ENCODE peak calls at places on chromosomes 12 and 14, in ten cellular contexts. P is SK-N-SH, S is lung, L is AG04450, Y is pancreas, F is GM10248, Z is foreskin fibroblast, I is PC-3, K is upper lobe of right lung, U is IMR-90. H is an unnamed sample.

GRCh38 chr14:94383777-94384176 is 4.6 kb downstream of the SERPINA1 start:
- DNase-seq in P (no peak), S (no peak), L (no peak), Y (no peak), F (no peak), Z (no peak), I (no peak), K (no peak), U (no peak), H (peak)

GRCh38 chr12:103884316-103884715 is 43.3 kb upstream of the NT5DC3 start:
- DNase-seq in P (peak), S (no peak), L (peak), Y (no peak), F (peak), Z (peak), I (peak), K (no peak), U (peak), H (peak)

GRCh38 chr14:98122527-98122926 is 1149.5 kb downstream of the BCL11B start:
- DNase-seq in P (no peak), S (no peak), L (no peak), Y (no peak), F (no peak), Z (no peak), I (no peak), K (no peak), U (no peak), H (no peak)

GRCh38 chr12:113214938-113215400 is 6.3 kb upstream of the TPCN1 start:
- DNase-seq in P (peak), S (peak), L (peak), Y (no peak), F (no peak), Z (peak), I (peak), K (peak), U (peak), H (no peak)

GRCh38 chr12:13208533-13209278 is 12.2 kb downstream of the EMP1 start:
- DNase-seq in P (peak), S (no peak), L (no peak), Y (no peak), F (no peak), Z (peak), I (peak), K (no peak), U (peak), H (no peak)

GRCh38 chr12:109831929-109832328 is 1.3 kb downstream of the TRPV4 start:
- DNase-seq in P (no peak), S (no peak), L (no peak), Y (no peak), F (no peak), Z (no peak), I (no peak), K (no peak), U (no peak), H (no peak)

GRCh38 chr14:64388533-64389243 is 535 bp downstream of the MTHFD1 start:
- DNase-seq in P (peak), S (no peak), L (no peak), Y (no peak), F (no peak), Z (peak), I (peak), K (peak), U (peak), H (no peak)

GRCh38 chr12:131929530-131930456 is 717 bp downstream of the PUS1 start:
- DNase-seq in P (peak), S (no peak), L (no peak), Y (no peak), F (no peak), Z (peak), I (peak), K (no peak), U (peak), H (peak)

GRCh38 chr12:103401421-103401820 is 94.3 kb downstream of the C12orf42 start:
- DNase-seq in P (no peak), S (no peak), L (no peak), Y (no peak), F (no peak), Z (no peak), I (peak), K (no peak), U (no peak), H (no peak)

GRCh38 chr12:68911197-68911718 is 21.7 kb downstream of the CPM start:
- DNase-seq in P (no peak), S (no peak), L (no peak), Y (no peak), F (no peak), Z (no peak), I (no peak), K (no peak), U (no peak), H (no peak)

DNA sequence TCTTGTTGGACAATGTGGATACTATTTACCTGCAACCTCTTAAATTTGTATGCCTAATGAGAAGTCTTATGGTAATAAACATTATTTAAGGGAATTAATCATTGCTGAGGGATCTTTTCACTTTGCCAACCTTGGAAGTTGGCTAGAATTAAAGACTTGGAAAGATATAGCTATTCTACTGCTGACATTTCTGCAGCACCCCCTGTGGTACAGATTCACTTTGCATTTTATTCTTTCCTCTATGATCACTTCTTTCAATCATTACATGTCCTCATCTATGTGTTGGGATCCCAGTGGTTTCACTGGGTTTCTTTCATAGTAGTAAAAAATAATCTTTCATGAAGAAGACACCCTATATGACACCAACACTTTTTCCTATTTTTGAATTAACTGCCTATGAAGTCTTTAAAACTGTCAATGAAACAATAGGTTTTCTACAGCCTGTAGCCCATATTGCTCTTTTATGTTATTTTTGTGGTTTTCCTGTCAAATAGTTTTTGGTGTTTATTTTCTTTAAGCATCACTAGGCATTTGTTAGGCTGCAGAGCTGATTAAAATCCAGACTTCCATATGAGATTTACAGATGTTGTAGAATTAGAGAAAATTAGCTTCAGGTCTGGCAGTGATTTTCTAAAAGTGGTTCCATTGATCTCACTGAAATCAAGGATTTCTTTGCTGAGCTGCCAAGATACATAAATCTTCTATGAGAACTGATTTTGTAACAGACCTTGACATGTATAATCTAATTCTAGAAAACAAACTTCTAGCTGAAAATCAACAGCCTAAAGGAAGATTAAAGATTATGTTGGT is 256.1 kb downstream of the NAV3 start:
- DNase-seq in P (peak), S (no peak), L (no peak), Y (no peak), F (no peak), Z (no peak), I (peak), K (no peak), U (peak), H (no peak)
- TF ChIP-seq CTCF in P (peak), S (no peak), L (peak), Y (no peak), F (no peak), Z (no peak), I (peak), K (no peak), U (no peak), H (no peak)

GRCh38 chr12:26247873-26248272 is 52.5 kb downstream of the SSPN start:
- DNase-seq in P (no peak), S (no peak), L (no peak), Y (no peak), F (no peak), Z (no peak), I (no peak), K (no peak), U (no peak), H (no peak)

GRCh38 chr12:26244503-26244902 is 49.1 kb downstream of the SSPN start:
- DNase-seq in P (no peak), S (no peak), L (no peak), Y (no peak), F (no peak), Z (no peak), I (no peak), K (no peak), U (no peak), H (no peak)

GRCh38 chr12:26242683-26243082 is 47.3 kb downstream of the SSPN start:
- DNase-seq in P (no peak), S (no peak), L (no peak), Y (no peak), F (no peak), Z (no peak), I (no peak), K (no peak), U (no peak), H (no peak)

GRCh38 chr12:26246483-26247164 is 51.3 kb downstream of the SSPN start:
- DNase-seq in P (no peak), S (no peak), L (no peak), Y (no peak), F (no peak), Z (no peak), I (peak), K (no peak), U (no peak), H (no peak)

GRCh38 chr12:26245175-26245942 is 50.0 kb downstream of the SSPN start:
- DNase-seq in P (no peak), S (no peak), L (no peak), Y (no peak), F (no peak), Z (no peak), I (peak), K (no peak), U (no peak), H (no peak)
- TF ChIP-seq CTCF in P (no peak), S (no peak), L (no peak), Y (no peak), F (no peak), Z (no peak), I (no peak), K (no peak), U (no peak), H (no peak)

DNA sequence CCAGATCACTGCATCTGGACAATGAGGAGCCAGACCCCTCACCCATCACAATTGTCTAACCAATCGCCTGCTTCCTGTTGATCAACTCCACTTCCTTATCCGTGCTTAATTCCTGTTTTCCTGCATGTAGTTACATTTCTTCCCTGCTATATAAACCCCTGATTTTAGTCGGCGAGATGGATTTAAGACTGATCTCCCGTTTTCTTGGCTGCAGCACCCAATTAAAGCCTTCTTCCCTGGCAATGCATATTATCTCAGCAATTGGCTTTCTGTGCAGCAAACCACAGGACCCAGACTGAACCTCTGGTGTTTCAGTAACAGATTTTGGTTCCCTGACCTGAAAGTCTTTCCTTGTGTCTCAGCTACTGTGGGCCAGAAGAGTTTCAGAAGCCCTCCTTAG is 272.3 kb downstream of the IPO8 start:
- DNase-seq in P (no peak), S (no peak), L (no peak), Y (no peak), F (no peak), Z (no peak), I (no peak), K (no peak), U (no peak), H (no peak)
- TF ChIP-seq CTCF in P (no peak), S (no peak), L (no peak), Y (no peak), F (no peak), Z (no peak), I (no peak), K (no peak), U (no peak), H (no peak)

GRCh38 chr12:65325183-65325582 is 46.7 kb downstream of the MSRB3 start:
- DNase-seq in P (no peak), S (no peak), L (no peak), Y (no peak), F (no peak), Z (no peak), I (no peak), K (no peak), U (no peak), H (no peak)

GRCh38 chr12:65324551-65324950 is 46.1 kb downstream of the MSRB3 start:
- DNase-seq in P (no peak), S (no peak), L (no peak), Y (no peak), F (no peak), Z (peak), I (no peak), K (no peak), U (no peak), H (no peak)

GRCh38 chr12:65327207-65328076 is 49.0 kb downstream of the MSRB3 start:
- DNase-seq in P (no peak), S (no peak), L (peak), Y (no peak), F (no peak), Z (peak), I (no peak), K (no peak), U (peak), H (no peak)

GRCh38 chr12:65323025-65323424 is 44.5 kb downstream of the MSRB3 start:
- DNase-seq in P (no peak), S (no peak), L (no peak), Y (no peak), F (no peak), Z (no peak), I (no peak), K (no peak), U (no peak), H (no peak)

DNA sequence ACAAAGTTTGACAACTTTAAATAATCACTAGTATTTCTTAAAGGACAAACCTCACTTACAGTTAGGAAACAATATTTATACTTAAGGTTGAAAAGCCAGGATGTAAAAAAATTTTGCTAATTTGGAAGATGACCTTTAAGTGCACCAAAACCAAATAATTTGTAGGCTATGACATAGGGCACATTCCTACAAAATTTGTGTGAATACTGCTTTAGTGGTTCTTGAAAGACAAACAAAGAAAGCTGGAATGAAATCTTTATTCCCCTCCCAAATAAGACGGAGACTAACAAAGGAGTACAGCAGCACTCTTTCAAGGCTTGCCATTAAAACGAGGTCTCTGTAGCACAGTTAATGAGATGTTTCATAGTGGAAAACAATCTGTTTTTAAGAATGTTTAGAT is 45.6 kb downstream of the MSRB3 start:
- DNase-seq in P (no peak), S (no peak), L (no peak), Y (no peak), F (no peak), Z (peak), I (no peak), K (no peak), U (peak), H (no peak)
- TF ChIP-seq CTCF in P (no peak), S (no peak), L (no peak), Y (no peak), F (no peak), Z (no peak), I (no peak), K (no peak), U (no peak), H (no peak)

GRCh38 chr14:29463727-29464370 is 463.8 kb downstream of the PRKD1 start:
- DNase-seq in P (no peak), S (no peak), L (no peak), Y (no peak), F (no peak), Z (peak), I (peak), K (no peak), U (no peak), H (no peak)
- TF ChIP-seq CTCF in P (peak), S (no peak), L (no peak), Y (no peak), F (no peak), Z (no peak), I (peak), K (no peak), U (no peak), H (no peak)

DNA sequence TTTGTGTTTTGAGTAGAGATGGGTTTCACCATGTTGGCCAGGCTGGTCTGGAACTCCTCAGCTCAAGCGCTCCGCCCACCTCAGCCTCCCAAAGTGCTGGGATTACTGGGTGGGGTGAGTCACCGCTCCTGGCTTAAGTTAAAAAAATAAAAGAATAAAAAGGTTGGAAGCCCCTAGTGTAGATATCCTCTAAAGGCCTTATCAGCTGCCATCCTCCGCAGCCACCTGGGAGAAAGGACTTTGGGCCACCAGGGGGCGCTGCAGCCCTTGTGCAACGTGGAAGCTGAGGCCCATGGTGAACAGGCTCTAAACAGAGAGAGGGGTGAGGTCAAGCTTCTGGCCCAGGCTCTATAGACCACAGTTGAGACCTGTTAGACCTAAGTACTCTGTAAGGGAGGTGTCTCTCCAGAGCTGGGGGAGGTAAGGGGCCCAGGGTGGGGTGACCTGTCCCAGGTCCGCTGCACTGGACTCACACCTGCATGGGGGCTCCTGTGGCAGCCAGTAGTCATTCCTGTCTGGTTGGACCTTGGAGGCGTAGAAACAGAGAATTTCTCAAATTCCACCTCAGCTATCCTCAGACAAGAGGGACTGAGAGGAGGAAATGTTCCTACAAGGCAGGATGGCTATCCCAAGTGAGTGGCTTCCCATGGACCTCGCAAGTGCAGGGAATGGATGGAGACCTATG is 14.0 kb upstream of the RACGAP1 start:
- DNase-seq in P (peak), S (peak), L (peak), Y (peak), F (peak), Z (peak), I (peak), K (peak), U (peak), H (peak)
- TF ChIP-seq CTCF in P (peak), S (peak), L (peak), Y (peak), F (peak), Z (peak), I (peak), K (peak), U (peak), H (peak)

GRCh38 chr12:71440393-71441349 is 1.1 kb downstream of the LGR5 start:
- DNase-seq in P (peak), S (no peak), L (no peak), Y (no peak), F (no peak), Z (peak), I (no peak), K (peak), U (no peak), H (peak)
- TF ChIP-seq CTCF in P (no peak), S (no peak), L (no peak), Y (no peak), F (no peak), Z (no peak), I (no peak), K (no peak), U (no peak), H (no peak)

GRCh38 chr14:34324363-34324795 is 137.7 kb downstream of the SPTSSA start:
- DNase-seq in P (peak), S (no peak), L (peak), Y (no peak), F (peak), Z (peak), I (peak), K (no peak), U (peak), H (peak)
- TF ChIP-seq CTCF in P (peak), S (peak), L (peak), Y (peak), F (peak), Z (peak), I (peak), K (peak), U (peak), H (peak)

H was measured in GM13976.